ENCODE peak calls at places on chromosomes 3 and 15, in four cellular contexts. M is tibial nerve, Z is heart right ventricle, N is thyroid gland. K is an unnamed sample.

GRCh38 chr3:52052831-52053306 is 3.5 kb downstream of the DUSP7 start:
- DNase-seq in M (peak; percentile 82), Z (peak; percentile 86), N (peak; percentile 62), K (peak; percentile 78)

GRCh38 chr15:43134157-43134637 is 811 bp downstream of the TMEM62 start:
- DNase-seq in M (no peak), Z (no peak), N (peak; percentile 1), K (no peak)

GRCh38 chr3:143002083-143002712 is 828 bp downstream of the U2SURP start:
- DNase-seq in M (no peak), Z (no peak), N (no peak), K (no peak)

GRCh38 chr3:126100688-126101301 is 16.9 kb upstream of the SLC41A3 start:
- DNase-seq in M (no peak), Z (no peak), N (no peak), K (no peak)

GRCh38 chr15:22988811-22989210 is 8.6 kb upstream of the CYFIP1 start:
- DNase-seq in M (no peak), Z (no peak), N (no peak), K (no peak)

GRCh38 chr3:23172059-23172458 is 31.1 kb upstream of the UBE2E2 start:
- DNase-seq in M (no peak), Z (no peak), N (no peak), K (no peak)

GRCh38 chr3:188687389-188687788 is 484.4 kb upstream of the TPRG1 start:
- DNase-seq in M (no peak), Z (no peak), N (peak; percentile 29), K (no peak)

GRCh38 chr3:71227344-71227743 is 356.2 kb downstream of the FOXP1 start:
- DNase-seq in M (no peak), Z (no peak), N (no peak), K (no peak)

GRCh38 chr15:38455096-38455495 is 1.2 kb downstream of the FAM98B start:
- DNase-seq in M (no peak), Z (no peak), N (no peak), K (no peak)

GRCh38 chr3:197963019-197963637 is 3.1 kb downstream of the LMLN start:
- DNase-seq in M (no peak), Z (no peak), N (no peak), K (no peak)

GRCh38 chr3:16801698-16802097 is 83.1 kb upstream of the PLCL2 start:
- DNase-seq in M (no peak), Z (no peak), N (no peak), K (no peak)
- H3K4me1 ChIP-seq in M (peaks cover 12% of the 10 kb centered on the region), Z (peaks cover 18% of the 10 kb centered on the region), N (no peaks in the 10 kb centered on the region), K (no peaks in the 10 kb centered on the region)

GRCh38 chr3:48628277-48629017 is 6.8 kb downstream of the SLC26A6 start:
- DNase-seq in M (no peak), Z (no peak), N (no peak), K (no peak)
- H3K4me3 ChIP-seq in M (no peak overlapping the region), Z (no peak overlapping the region), N (no peak overlapping the region), K (no peak overlapping the region)

GRCh38 chr15:50698101-50698500 is 11.5 kb upstream of the TRPM7 start:
- DNase-seq in M (no peak), Z (no peak), N (no peak), K (no peak)

GRCh38 chr15:50702762-50703334 is 16.3 kb upstream of the TRPM7 start:
- DNase-seq in M (no peak), Z (no peak), N (no peak), K (no peak)

GRCh38 chr15:50697109-50697797 is 10.7 kb upstream of the TRPM7 start:
- DNase-seq in M (no peak), Z (no peak), N (no peak), K (no peak)
- TF ChIP-seq CTCF in M (no peak), Z (no peak), N (no peak), K (no peak)

GRCh38 chr15:96020133-96020532 is 310.4 kb upstream of the NR2F2 start:
- DNase-seq in M (no peak), Z (no peak), N (no peak), K (no peak)

GRCh38 chr15:96019114-96019513 is 311.4 kb upstream of the NR2F2 start:
- DNase-seq in M (no peak), Z (no peak), N (no peak), K (no peak)

GRCh38 chr15:96027501-96027900 is 303.0 kb upstream of the NR2F2 start:
- DNase-seq in M (no peak), Z (no peak), N (no peak), K (no peak)

GRCh38 chr15:96028620-96029019 is 301.9 kb upstream of the NR2F2 start:
- DNase-seq in M (no peak), Z (no peak), N (no peak), K (no peak)

DNA sequence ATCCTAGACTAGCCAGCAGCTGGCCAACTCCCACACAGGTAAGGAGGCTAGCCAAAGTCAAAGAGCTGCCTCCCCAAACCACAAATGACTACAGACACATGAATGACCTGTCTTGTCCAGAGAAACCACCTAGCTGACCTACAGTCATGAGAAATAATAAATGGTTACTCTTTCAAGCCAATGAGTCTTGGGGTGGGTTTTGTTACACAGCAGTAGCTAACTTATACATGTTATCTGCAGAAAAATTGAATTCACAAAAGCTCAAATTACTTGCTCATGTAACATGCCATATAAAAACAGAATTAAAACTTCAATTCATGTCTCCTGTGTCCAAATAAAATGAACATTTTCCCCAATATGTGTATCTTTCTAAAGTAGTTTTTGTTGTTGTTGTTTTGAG is 307.4 kb upstream of the NR2F2 start:
- DNase-seq in M (no peak), Z (no peak), N (no peak), K (no peak)
- H3K4me1 ChIP-seq in M (no peaks in the 10 kb centered on the region), Z (no peaks in the 10 kb centered on the region), N (no peaks in the 10 kb centered on the region), K (no peaks in the 10 kb centered on the region)

GRCh38 chr3:165193392-165194268 is 2.6 kb downstream of the SLITRK3 start:
- DNase-seq in M (no peak), Z (no peak), N (no peak), K (no peak)
- H3K4me3 ChIP-seq in M (no peak overlapping the region), Z (peak overlapping the region; percentile 7), N (no peak overlapping the region), K (peak overlapping the region; percentile 15)

GRCh38 chr3:194971965-194972364 is 286.3 kb downstream of the FAM43A start:
- DNase-seq in M (no peak), Z (no peak), N (no peak), K (no peak)
- TF ChIP-seq CTCF in M (no peak), Z (no peak), N (no peak), K (no peak)

GRCh38 chr15:59797756-59798604 is 108.9 kb upstream of the BNIP2 start:
- DNase-seq in M (no peak), Z (no peak), N (no peak), K (no peak)

GRCh38 chr15:59801649-59802048 is 112.5 kb upstream of the BNIP2 start:
- DNase-seq in M (no peak), Z (no peak), N (no peak), K (no peak)

GRCh38 chr15:59794229-59794886 is 105.2 kb upstream of the BNIP2 start:
- DNase-seq in M (no peak), Z (no peak), N (no peak), K (no peak)

DNA sequence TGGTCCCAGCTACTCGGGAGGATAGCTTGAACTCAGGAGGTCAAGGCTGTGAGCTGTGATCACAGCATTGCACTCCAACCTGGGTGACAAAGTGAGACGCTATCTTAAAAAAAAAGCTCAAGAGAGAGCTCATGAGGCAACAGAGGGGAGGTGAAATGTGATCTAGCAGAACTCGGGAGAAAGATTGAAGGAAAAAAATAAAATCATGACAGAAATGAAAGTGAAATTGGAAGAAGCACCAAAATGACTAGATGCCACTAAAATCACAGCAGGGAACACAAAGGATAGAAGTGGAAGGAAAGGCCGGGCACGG is 109.4 kb upstream of the BNIP2 start:
- DNase-seq in M (no peak), Z (no peak), N (no peak), K (no peak)
- H3K4me1 ChIP-seq in M (no peaks in the 10 kb centered on the region), Z (no peaks in the 10 kb centered on the region), N (no peaks in the 10 kb centered on the region), K (no peaks in the 10 kb centered on the region)

DNA sequence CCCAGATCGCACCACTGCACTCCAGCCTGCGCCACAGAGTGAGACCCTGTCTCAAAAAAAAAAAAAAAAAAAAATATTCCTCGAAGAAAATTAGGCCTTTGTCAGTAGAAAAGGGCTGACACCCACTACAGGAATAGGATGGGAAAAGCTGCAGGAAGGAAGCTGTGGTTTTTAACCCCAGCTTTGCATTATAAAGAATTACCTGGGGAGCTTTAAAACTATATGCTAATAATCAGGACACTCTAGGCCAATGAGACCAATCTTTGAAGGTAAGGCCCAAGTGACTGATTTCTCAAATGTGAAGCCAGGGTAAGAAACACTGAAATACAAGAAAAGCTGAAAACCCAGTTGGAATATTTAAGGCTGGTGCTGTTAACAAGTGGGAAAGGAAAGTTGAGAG is 74.3 kb downstream of the RBPMS2 start:
- DNase-seq in M (no peak), Z (no peak), N (no peak), K (no peak)
- H3K4me3 ChIP-seq in M (no peak overlapping the region), Z (peak overlapping the region; percentile 87), N (no peak overlapping the region), K (peak overlapping the region; percentile 92)

GRCh38 chr3:144079634-144080033 is 108.0 kb downstream of the DIPK2A start:
- DNase-seq in M (no peak), Z (no peak), N (no peak), K (no peak)

GRCh38 chr3:144085964-144086363 is 114.3 kb downstream of the DIPK2A start:
- DNase-seq in M (no peak), Z (no peak), N (no peak), K (no peak)

DNA sequence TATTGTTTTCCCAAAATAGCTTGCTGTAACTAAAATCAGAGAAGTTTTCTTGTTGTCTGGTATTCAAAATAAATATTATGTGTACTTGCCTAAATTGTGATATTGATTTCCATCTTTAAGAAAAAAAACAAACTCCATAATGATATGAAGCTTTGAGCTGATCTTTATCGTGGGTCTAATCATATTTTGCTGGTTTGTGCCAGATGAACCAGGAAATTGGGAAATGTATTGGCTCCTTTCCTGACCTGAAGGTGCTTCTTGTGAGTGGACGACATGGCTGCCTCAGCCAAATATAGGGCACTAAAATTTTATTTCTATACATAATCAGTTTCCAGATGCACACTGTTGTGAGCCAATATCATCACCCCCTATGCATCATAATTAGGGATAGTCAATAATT is 113.3 kb downstream of the DIPK2A start:
- DNase-seq in M (no peak), Z (no peak), N (no peak), K (no peak)
- TF ChIP-seq CTCF in M (no peak), Z (no peak), N (no peak), K (no peak)

DNA sequence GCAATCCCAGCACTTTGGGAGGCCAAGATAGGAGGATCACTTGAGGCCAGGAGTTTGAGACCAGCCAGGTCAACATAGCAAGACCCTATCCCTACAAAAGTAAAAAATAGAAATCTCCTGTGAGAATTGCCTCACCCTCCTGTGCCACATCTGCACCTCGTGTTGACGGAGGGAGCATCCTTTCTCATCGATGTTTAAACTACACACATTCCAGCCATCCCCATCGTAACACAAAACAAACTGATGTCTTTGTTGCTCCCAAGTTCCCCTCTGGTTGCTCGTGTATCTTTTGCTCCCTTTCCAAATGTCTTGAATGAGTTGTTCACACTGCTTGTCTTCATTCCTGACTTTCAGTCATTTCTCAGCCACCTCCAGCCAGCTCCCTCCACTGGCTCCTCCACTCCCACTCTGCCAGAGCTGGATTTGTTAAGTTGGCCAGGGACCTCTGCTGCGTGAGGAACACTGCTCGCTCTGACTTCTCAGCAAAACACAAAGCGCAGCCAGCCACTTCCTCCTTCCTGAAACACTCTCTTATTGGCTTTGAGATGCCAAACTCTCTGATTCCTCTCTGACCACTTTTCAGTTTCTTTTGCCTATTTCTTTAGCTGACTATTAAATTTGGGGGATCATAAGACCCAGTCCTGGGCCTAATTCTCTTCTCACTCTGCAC is 53.6 kb upstream of the ATP13A3 start:
- DNase-seq in M (no peak), Z (peak; percentile 22), N (peak; percentile 49), K (peak; percentile 44)
- H3K4me1 ChIP-seq in M (peaks cover 4% of the 10 kb centered on the region), Z (peaks cover 14% of the 10 kb centered on the region), N (peaks cover 31% of the 10 kb centered on the region), K (peaks cover 24% of the 10 kb centered on the region)

K was measured in thoracic aorta.